ENCODE peak calls at places on chromosome 5, in ten cellular contexts. L, A, H, M, N, P, K, F, R and V are unnamed samples.

GRCh38 chr5:136631176-136631575 is 265.8 kb upstream of the TRPC7 start:
- DNase-seq in F (no peak), P (no peak), M (no peak), H (no peak), R (no peak), N (peak), L (no peak), A (no peak), K (no peak), V (no peak)

GRCh38 chr5:175717837-175718236 is 60.0 kb downstream of the HRH2 start:
- DNase-seq in P (no peak), R (no peak), N (no peak), F (no peak), A (no peak), L (no peak), K (no peak), M (no peak), H (no peak), V (no peak)

GRCh38 chr5:171342362-171343111 is 33.5 kb downstream of the TLX3 start:
- DNase-seq in L (peak), F (no peak), R (peak), P (peak), K (no peak), A (no peak), N (peak), M (no peak), H (peak), V (no peak)

GRCh38 chr5:138645778-138646575 is 70.8 kb upstream of the HSPA9 start:
- DNase-seq in K (no peak), A (no peak), L (no peak), H (no peak), R (no peak), N (no peak), F (no peak), P (peak), M (no peak), V (no peak)

GRCh38 chr5:68374770-68375518 is 159.4 kb downstream of the PIK3R1 start:
- DNase-seq in R (no peak), H (no peak), N (peak), P (no peak), A (no peak), K (no peak), L (no peak), F (no peak), M (no peak), V (no peak)

GRCh38 chr5:133201310-133201709 is 149.5 kb downstream of the HSPA4 start:
- DNase-seq in P (no peak), H (no peak), N (no peak), A (no peak), F (no peak), L (no peak), K (no peak), R (no peak), M (no peak), V (no peak)

GRCh38 chr5:147072591-147072990 is 162.2 kb upstream of the STK32A start:
- DNase-seq in M (no peak), P (no peak), A (no peak), K (no peak), R (no peak), F (no peak), N (no peak), L (no peak), H (no peak), V (no peak)

GRCh38 chr5:118144540-118144939 is 843.8 kb downstream of the DTWD2 start:
- DNase-seq in F (no peak), K (no peak), P (no peak), H (no peak), R (no peak), A (no peak), L (no peak), M (no peak), N (no peak), V (no peak)

GRCh38 chr5:145941677-145942130 is 5.3 kb downstream of the SH3RF2 start:
- DNase-seq in N (peak), H (no peak), M (no peak), R (no peak), A (no peak), P (no peak), K (no peak), F (no peak), L (no peak), V (no peak)

GRCh38 chr5:170638454-170639220 is 134.8 kb downstream of the KCNIP1 start:
- DNase-seq in F (peak), L (peak), A (no peak), K (peak), H (peak), R (peak), M (no peak), P (peak), N (peak), V (peak)

GRCh38 chr5:103425686-103426454 is 136.7 kb downstream of the NUDT12 start:
- DNase-seq in K (no peak), L (no peak), M (no peak), R (no peak), A (no peak), F (no peak), H (no peak), P (no peak), N (peak), V (no peak)

GRCh38 chr5:127419858-127420257 is 97.6 kb upstream of the PRRC1 start:
- DNase-seq in K (no peak), M (no peak), A (no peak), R (no peak), N (no peak), P (no peak), H (no peak), F (no peak), L (no peak), V (no peak)

GRCh38 chr5:169978744-169979143 is 1.6 kb downstream of the INSYN2B start:
- DNase-seq in H (no peak), R (no peak), P (no peak), M (no peak), N (peak), K (no peak), A (no peak), F (no peak), L (no peak), V (no peak)

GRCh38 chr5:150009671-150010387 is 9.3 kb downstream of the HMGXB3 start:
- DNase-seq in H (no peak), M (no peak), A (no peak), K (no peak), P (no peak), F (no peak), R (no peak), L (no peak), N (peak), V (no peak)

GRCh38 chr5:123719004-123719403 is 207.0 kb downstream of the CSNK1G3 start:
- DNase-seq in L (no peak), A (no peak), M (no peak), P (no peak), N (peak), H (no peak), F (no peak), K (no peak), R (no peak), V (no peak)

GRCh38 chr5:42655982-42656660 is 100.5 kb upstream of the CCDC152 start:
- DNase-seq in R (no peak), K (no peak), M (no peak), N (peak), F (no peak), L (no peak), H (no peak), P (peak), A (no peak), V (no peak)

GRCh38 chr5:112063191-112063590 is 306.2 kb upstream of the NREP start:
- DNase-seq in P (no peak), H (no peak), M (no peak), K (no peak), N (no peak), R (no peak), A (no peak), F (no peak), L (no peak), V (no peak)

GRCh38 chr5:142696379-142696778 is 10.5 kb upstream of the FGF1 start:
- DNase-seq in R (no peak), H (no peak), P (no peak), L (no peak), A (no peak), M (no peak), K (no peak), F (no peak), N (no peak), V (no peak)

GRCh38 chr5:41637424-41637823 is 127.0 kb upstream of the PLCXD3 start:
- DNase-seq in K (no peak), L (no peak), M (no peak), H (no peak), N (no peak), F (no peak), R (no peak), A (no peak), P (no peak), V (no peak)

GRCh38 chr5:152177626-152178349 is 227.3 kb downstream of the NMUR2 start:
- DNase-seq in L (no peak), K (no peak), A (no peak), M (no peak), N (no peak), P (no peak), F (no peak), H (no peak), R (no peak), V (no peak)

GRCh38 chr5:38379360-38379827 is 121.0 kb downstream of the EGFLAM start:
- DNase-seq in M (no peak), F (no peak), N (no peak), A (no peak), R (no peak), P (peak), H (no peak), L (no peak), K (no peak), V (peak)

GRCh38 chr5:170095687-170096086 is 10.0 kb upstream of the FOXI1 start:
- DNase-seq in A (no peak), K (no peak), H (no peak), M (no peak), F (no peak), R (no peak), L (no peak), P (no peak), N (no peak), V (no peak)

GRCh38 chr5:2902742-2903297 is 151.3 kb upstream of the IRX2 start:
- DNase-seq in R (no peak), M (peak), F (no peak), N (no peak), P (no peak), H (no peak), K (no peak), A (no peak), L (no peak), V (no peak)

GRCh38 chr5:176823076-176823481 is 12.7 kb downstream of the UNC5A start:
- DNase-seq in A (no peak), R (no peak), N (no peak), L (peak), P (no peak), F (no peak), H (no peak), M (no peak), K (no peak), V (no peak)

GRCh38 chr5:180557201-180557809 is 34.0 kb downstream of the SCGB3A1 start:
- DNase-seq in F (no peak), K (no peak), R (no peak), L (no peak), A (no peak), N (no peak), H (no peak), P (no peak), M (no peak), V (no peak)

GRCh38 chr5:100668511-100668910 is 133.3 kb downstream of the FAM174A start:
- DNase-seq in L (no peak), M (no peak), R (no peak), K (no peak), H (no peak), A (no peak), P (no peak), F (no peak), N (peak), V (no peak)

GRCh38 chr5:61274561-61274960 is 57.5 kb upstream of the ZSWIM6 start:
- DNase-seq in K (no peak), P (no peak), F (no peak), L (no peak), H (no peak), N (peak), R (no peak), A (no peak), M (no peak), V (no peak)

GRCh38 chr5:33530963-33531298 is 90.2 kb downstream of the TARS1 start:
- DNase-seq in F (no peak), L (no peak), A (no peak), P (no peak), N (no peak), K (no peak), M (no peak), R (no peak), H (no peak), V (no peak)

GRCh38 chr5:130316971-130317421 is 412.7 kb downstream of the CHSY3 start:
- DNase-seq in A (no peak), N (no peak), R (no peak), L (no peak), K (no peak), F (no peak), M (no peak), P (no peak), H (peak), V (peak)

GRCh38 chr5:53601570-53601969 is 41.1 kb downstream of the NDUFS4 start:
- DNase-seq in K (no peak), L (no peak), M (no peak), N (peak), H (no peak), A (no peak), R (no peak), F (no peak), P (no peak), V (no peak)

GRCh38 chr5:124743534-124744169 is 2.8 kb downstream of the ZNF608 start:
- DNase-seq in F (no peak), H (no peak), L (peak), P (peak), A (no peak), K (no peak), M (no peak), R (peak), N (peak), V (no peak)

GRCh38 chr5:140111043-140111858 is 2.7 kb upstream of the PURA start:
- DNase-seq in N (no peak), H (no peak), R (no peak), L (no peak), K (no peak), F (no peak), A (no peak), M (no peak), P (no peak), V (no peak)

GRCh38 chr5:117486879-117487391 is 912.3 kb upstream of the SEMA6A start:
- DNase-seq in F (no peak), N (no peak), L (no peak), K (no peak), A (no peak), H (peak), R (peak), M (no peak), P (no peak), V (no peak)

GRCh38 chr5:150107909-150108447 is 21.6 kb upstream of the CSF1R start:
- DNase-seq in R (no peak), P (no peak), H (peak), F (no peak), N (no peak), K (no peak), L (no peak), A (no peak), M (peak), V (no peak)

GRCh38 chr5:66821626-66822429 is 225.6 kb downstream of the MAST4 start:
- DNase-seq in R (no peak), P (no peak), F (no peak), A (no peak), L (no peak), H (no peak), K (no peak), N (peak), M (no peak), V (no peak)

GRCh38 chr5:39420482-39421145 is 4.2 kb downstream of the DAB2 start:
- DNase-seq in L (no peak), N (peak), K (peak), F (peak), H (no peak), A (no peak), P (no peak), R (peak), M (peak), V (no peak)

GRCh38 chr5:39422036-39422606 is 2.7 kb downstream of the DAB2 start:
- DNase-seq in M (no peak), L (no peak), R (no peak), A (no peak), P (no peak), H (no peak), K (no peak), F (no peak), N (no peak), V (no peak)

GRCh38 chr5:39422886-39423285 is 1.9 kb downstream of the DAB2 start:
- DNase-seq in L (no peak), P (no peak), M (no peak), A (no peak), N (no peak), F (no peak), H (no peak), K (no peak), R (no peak), V (no peak)

GRCh38 chr5:39424751-39425524 is at the start of gene DAB2:
- DNase-seq in K (peak), N (peak), M (peak), A (peak), F (peak), P (peak), L (no peak), H (peak), R (peak), V (peak)

GRCh38 chr5:39423331-39423751 is 1.4 kb downstream of the DAB2 start:
- DNase-seq in N (no peak), P (no peak), F (peak), M (no peak), L (no peak), K (peak), H (peak), R (peak), A (no peak), V (no peak)
- H3K4me3 ChIP-seq in N (peak), P (peak), F (peak), M (peak), L (no peak), K (peak), H (peak), R (peak), A (peak), V (no peak)

GRCh38 chr5:1103093-1103492 is 8.8 kb downstream of the SLC12A7 start:
- DNase-seq in R (no peak), P (no peak), N (no peak), A (no peak), L (no peak), H (no peak), F (no peak), M (no peak), K (no peak), V (no peak)
- H3K4me3 ChIP-seq in R (no peak), P (no peak), N (no peak), A (no peak), L (no peak), H (no peak), F (peak), M (no peak), K (no peak), V (no peak)

GRCh38 chr5:88824141-88824540 is 58.8 kb downstream of the MEF2C start:
- DNase-seq in M (no peak), P (no peak), L (no peak), A (no peak), F (no peak), N (no peak), H (no peak), R (no peak), K (no peak), V (no peak)
- H3K4me3 ChIP-seq in M (no peak), P (no peak), L (peak), A (no peak), F (no peak), N (no peak), H (no peak), R (no peak), K (no peak), V (no peak)

GRCh38 chr5:174419523-174420132 is 304.8 kb upstream of the MSX2 start:
- DNase-seq in N (peak), M (peak), H (peak), K (peak), F (peak), A (peak), P (peak), R (peak), L (peak), V (peak)

GRCh38 chr5:174420651-174421407 is 303.6 kb upstream of the MSX2 start:
- DNase-seq in F (no peak), R (no peak), N (no peak), A (no peak), P (no peak), M (no peak), L (no peak), H (no peak), K (no peak), V (no peak)

GRCh38 chr5:174423538-174423937 is 300.8 kb upstream of the MSX2 start:
- DNase-seq in F (no peak), P (peak), A (no peak), N (no peak), L (no peak), R (no peak), H (no peak), M (no peak), K (no peak), V (no peak)

GRCh38 chr5:174421408-174421805 is 303.0 kb upstream of the MSX2 start:
- DNase-seq in P (no peak), F (no peak), L (no peak), M (no peak), N (no peak), R (no peak), H (no peak), K (no peak), A (no peak), V (no peak)

GRCh38 chr5:174418809-174419522 is 305.4 kb upstream of the MSX2 start:
- DNase-seq in R (peak), H (peak), F (peak), L (no peak), M (no peak), K (no peak), P (peak), A (no peak), N (no peak), V (peak)
- H3K4me3 ChIP-seq in R (no peak), H (peak), F (peak), L (no peak), M (peak), K (no peak), P (peak), A (peak), N (no peak), V (peak)

GRCh38 chr5:179374506-179375235 is 29.4 kb upstream of the ADAMTS2 start:
- DNase-seq in H (no peak), K (no peak), R (no peak), N (no peak), L (no peak), F (no peak), M (no peak), A (no peak), P (no peak), V (no peak)

GRCh38 chr5:179376701-179377420 is 31.6 kb upstream of the ADAMTS2 start:
- DNase-seq in H (no peak), L (no peak), P (no peak), R (no peak), N (no peak), K (no peak), A (no peak), M (no peak), F (no peak), V (no peak)

GRCh38 chr5:179373961-179374505 is 28.8 kb upstream of the ADAMTS2 start:
- DNase-seq in H (no peak), P (no peak), M (no peak), N (no peak), L (no peak), F (no peak), K (no peak), R (no peak), A (no peak), V (no peak)

GRCh38 chr5:179375966-179376365 is 30.7 kb upstream of the ADAMTS2 start:
- DNase-seq in R (no peak), L (no peak), H (no peak), F (no peak), M (no peak), A (no peak), K (no peak), N (no peak), P (no peak), V (no peak)

GRCh38 chr5:179375236-179375685 is 30.0 kb upstream of the ADAMTS2 start:
- DNase-seq in H (no peak), A (no peak), L (no peak), M (no peak), K (no peak), N (no peak), F (no peak), P (no peak), R (no peak), V (no peak)
- H3K4me3 ChIP-seq in H (no peak), A (no peak), L (no peak), M (no peak), K (no peak), N (no peak), F (no peak), P (no peak), R (no peak), V (no peak)

DNA sequence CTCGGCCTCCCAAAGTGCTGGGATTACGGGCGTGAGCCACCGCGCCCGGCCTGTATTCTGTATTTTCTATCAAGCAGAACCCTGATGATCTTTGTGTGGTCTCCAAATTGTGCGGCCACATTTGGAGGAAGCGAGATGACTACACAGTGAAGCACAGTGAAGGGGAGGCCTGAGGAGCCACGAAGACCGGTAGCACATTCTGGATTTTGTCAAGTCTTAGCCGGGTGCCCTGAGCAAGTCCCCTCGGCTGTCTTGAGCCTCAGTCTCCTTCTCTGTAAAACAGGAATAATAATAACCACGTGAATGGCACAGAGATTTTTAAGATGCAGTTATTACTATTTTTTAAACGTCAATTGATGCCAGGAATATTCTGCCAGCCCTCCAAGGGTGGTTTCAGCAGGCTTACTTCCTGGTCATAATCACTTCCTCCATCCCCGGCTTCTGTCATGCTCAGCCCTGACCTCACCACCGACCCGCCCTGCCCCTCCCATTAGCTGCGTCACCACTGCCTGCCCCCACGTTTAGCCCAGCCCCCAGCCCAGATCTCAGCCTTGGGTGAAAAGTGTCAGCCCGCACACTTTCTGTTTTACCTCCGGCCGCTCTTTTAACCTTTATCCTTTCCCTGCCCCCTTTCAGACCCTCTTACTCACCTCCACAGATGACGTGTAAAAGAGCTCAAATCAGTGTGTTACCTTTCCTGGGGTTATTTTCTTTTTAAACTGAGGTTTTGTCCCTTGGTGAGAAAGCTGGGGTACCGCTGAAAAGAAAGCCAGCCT is 27.0 kb upstream of the ERGIC1 start:
- DNase-seq in P (peak), L (peak), M (peak), K (peak), F (peak), A (peak), N (peak), H (peak), R (peak), V (no peak)
- H3K4me3 ChIP-seq in P (no peak), L (peak), M (peak), K (peak), F (peak), A (peak), N (no peak), H (no peak), R (peak), V (no peak)